ENCODE peak calls at places on chromosomes 13 and 19, in eight cellular contexts. A is breast epithelium; O is GM23338; H is hepatocyte; P is tibial nerve; C is CD8-positive, alpha-beta memory T cell; D is IMR-90; Q is CD4-positive, CD25-positive, alpha-beta regulatory T cell. Z is an unnamed sample. For H3K4me1, the result is how much of the 10 kb centered on the place peaks cover.

GRCh38 chr19:43667524-43668405 is 2.2 kb downstream of the PLAUR start:
- DNase-seq in H (no peak), Q (no peak), D (peak), P (no peak), O (peak), A (no peak), C (no peak), Z (peak)

GRCh38 chr13:107450931-107451330 is 764.4 kb downstream of the LIG4 start:
- DNase-seq in C (no peak), D (peak), O (no peak), H (no peak), A (no peak), Q (no peak), P (no peak), Z (peak)

GRCh38 chr13:109345433-109345941 is 440.9 kb downstream of the IRS2 start:
- DNase-seq in O (no peak), H (no peak), D (peak), C (no peak), Q (no peak), A (no peak), P (no peak), Z (no peak)

GRCh38 chr19:7748756-7749155 is 1.4 kb upstream of the CD209 start:
- DNase-seq in Q (no peak), O (peak), C (no peak), A (peak), H (no peak), D (peak), P (no peak), Z (no peak)

GRCh38 chr19:57075801-57076492 is 43.8 kb upstream of the USP29 start:
- DNase-seq in O (no peak), D (no peak), A (no peak), P (no peak), H (no peak), C (no peak), Q (no peak), Z (no peak)

GRCh38 chr13:109722068-109722467 is 64.3 kb downstream of the IRS2 start:
- DNase-seq in H (no peak), P (no peak), C (no peak), A (no peak), D (no peak), O (peak), Q (no peak), Z (no peak)

GRCh38 chr13:24168980-24169379 is 8.5 kb downstream of the SPATA13 start:
- DNase-seq in A (no peak), H (no peak), P (no peak), Q (no peak), C (no peak), D (no peak), O (no peak), Z (no peak)

GRCh38 chr13:110874508-110874960 is 40.3 kb downstream of the ANKRD10 start:
- DNase-seq in O (peak), Q (no peak), A (peak), D (peak), H (peak), P (peak), C (peak), Z (peak)

GRCh38 chr13:91426913-91427312 is 28.5 kb downstream of the GPC5 start:
- DNase-seq in A (no peak), O (no peak), Q (no peak), C (no peak), H (no peak), P (no peak), D (no peak), Z (no peak)

GRCh38 chr19:5934779-5935472 is 20.9 kb downstream of the CAPS start:
- DNase-seq in A (no peak), C (no peak), H (peak), Q (no peak), O (no peak), D (peak), P (no peak), Z (no peak)

GRCh38 chr13:111902726-111903125 is 164.2 kb upstream of the SOX1 start:
- DNase-seq in H (no peak), Q (no peak), O (no peak), P (no peak), A (no peak), C (no peak), D (no peak), Z (no peak)

GRCh38 chr19:1718382-1719315 is 34.7 kb upstream of the ONECUT3 start:
- DNase-seq in Q (no peak), C (no peak), H (no peak), P (no peak), O (peak), D (no peak), A (no peak), Z (no peak)

GRCh38 chr19:53102701-53103140 is 501 bp downstream of the ZNF160 start:
- DNase-seq in A (no peak), H (peak), C (peak), O (peak), D (peak), Q (peak), P (no peak), Z (peak)

GRCh38 chr13:49517461-49517860 is 21.7 kb downstream of the PHF11 start:
- DNase-seq in O (peak), P (no peak), D (no peak), C (no peak), Q (no peak), A (no peak), H (peak), Z (no peak)

GRCh38 chr13:76884571-76885202 is 1.5 kb downstream of the KCTD12 start:
- DNase-seq in C (no peak), P (no peak), H (peak), O (no peak), D (peak), Q (no peak), A (no peak), Z (no peak)

GRCh38 chr19:1066251-1066747 is 668 bp upstream of the ARHGAP45 start:
- DNase-seq in P (no peak), A (no peak), C (no peak), H (peak), D (no peak), O (peak), Q (no peak), Z (peak)

GRCh38 chr13:113926301-113926761 is 47.5 kb downstream of the C13orf46 start:
- DNase-seq in P (peak), A (peak), H (no peak), C (no peak), O (no peak), D (peak), Q (no peak), Z (no peak)

GRCh38 chr13:48403151-48403631 is 9.7 kb downstream of the LPAR6 start:
- DNase-seq in Q (peak), D (peak), C (no peak), A (no peak), H (no peak), O (no peak), P (no peak), Z (no peak)

GRCh38 chr19:17210296-17210695 is 4.9 kb upstream of the USE1 start:
- DNase-seq in C (no peak), D (peak), H (peak), O (no peak), Q (no peak), P (no peak), A (no peak), Z (no peak)

GRCh38 chr13:30619731-30620130 is 2.0 kb downstream of the USPL1 start:
- DNase-seq in H (no peak), P (no peak), C (no peak), A (no peak), Q (no peak), O (no peak), D (no peak), Z (no peak)

GRCh38 chr13:30616927-30617314 is 799 bp upstream of the USPL1 start:
- DNase-seq in D (peak), C (peak), H (peak), P (peak), A (peak), Q (peak), O (peak), Z (no peak)

GRCh38 chr13:30617315-30618185 is at the start of gene USPL1:
- DNase-seq in Q (peak), D (peak), A (peak), P (peak), O (peak), H (peak), C (peak), Z (peak)

GRCh38 chr13:30618186-30618937 is 642 bp downstream of the USPL1 start:
- DNase-seq in H (peak), A (no peak), O (no peak), P (no peak), D (no peak), C (no peak), Q (no peak), Z (peak)

GRCh38 chr13:30618938-30619289 is 1.2 kb downstream of the USPL1 start:
- DNase-seq in C (no peak), A (no peak), D (no peak), O (no peak), H (no peak), P (no peak), Q (no peak), Z (no peak)
- H3K4me3 ChIP-seq in C (peak), A (peak), D (peak), O (peak), H (peak), P (peak), Q (peak), Z (peak)

GRCh38 chr19:4519521-4520277 is 1.4 kb upstream of the PLIN4 start:
- DNase-seq in H (no peak), Q (no peak), D (no peak), O (no peak), P (no peak), A (no peak), C (no peak), Z (no peak)
- H3K4me1 ChIP-seq in H (under half), Q (under half), D (under half), O (under half), P (under half), A (under half), C (under half), Z (under half)

GRCh38 chr13:50914848-50915247 is 5.3 kb downstream of the RNASEH2B start:
- DNase-seq in P (no peak), H (no peak), C (no peak), O (no peak), A (no peak), Q (peak), D (peak), Z (no peak)
- H3K27ac ChIP-seq in P (peak), H (no peak), C (no peak), O (no peak), A (peak), Q (peak), D (no peak), Z (peak)

DNA sequence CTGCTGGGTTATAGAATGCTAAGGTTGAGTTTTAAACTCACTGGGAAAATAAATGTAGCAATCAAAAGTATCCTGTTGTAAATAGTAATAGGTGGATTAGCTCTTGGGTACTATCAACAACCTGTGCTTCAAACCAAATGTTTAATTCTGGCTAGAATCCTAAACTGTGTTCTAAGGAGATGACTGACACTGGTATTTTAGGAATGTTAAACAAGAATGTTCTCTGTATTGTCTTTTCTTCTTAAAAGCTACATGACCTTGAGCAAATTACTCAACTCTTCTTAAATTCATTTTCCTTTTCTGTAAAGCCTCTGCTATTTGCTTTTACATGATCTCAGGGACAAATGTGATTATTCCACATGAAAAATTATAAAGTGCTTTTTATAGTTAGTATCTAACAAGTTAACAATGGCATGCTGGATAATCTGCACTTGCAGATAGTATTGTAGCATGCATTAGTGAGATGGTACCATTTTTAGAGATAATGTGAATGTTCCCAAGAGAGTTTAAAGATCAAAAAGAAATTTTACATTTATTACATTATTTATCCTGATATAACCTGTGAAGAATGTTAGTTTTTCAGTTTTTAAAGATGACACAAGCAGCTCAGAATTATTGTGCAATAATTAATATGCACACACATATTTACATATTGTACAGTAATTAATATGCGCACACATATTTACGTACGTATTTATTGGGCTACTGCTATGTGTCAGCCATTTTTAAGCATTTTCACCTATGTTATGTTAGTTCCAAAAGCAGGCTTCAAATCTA is 13.6 kb upstream of the EPSTI1 start:
- DNase-seq in O (peak), P (no peak), H (no peak), A (no peak), D (peak), C (no peak), Q (no peak), Z (no peak)
- H3K4me3 ChIP-seq in O (no peak), P (no peak), H (no peak), A (no peak), D (no peak), C (no peak), Q (no peak), Z (no peak)

GRCh38 chr19:18501351-18501750 is 20.5 kb downstream of the ELL start:
- DNase-seq in A (no peak), P (no peak), H (no peak), C (no peak), D (no peak), O (no peak), Q (no peak), Z (no peak)
- H3K4me1 ChIP-seq in A (under half), P (half or more), H (under half), C (half or more), D (under half), O (under half), Q (half or more), Z (half or more)

GRCh38 chr19:10187315-10187714 is 7.4 kb downstream of the DNMT1 start:
- DNase-seq in A (no peak), D (no peak), C (no peak), O (no peak), P (no peak), H (no peak), Q (no peak), Z (no peak)

GRCh38 chr19:10183926-10184325 is 10.8 kb downstream of the DNMT1 start:
- DNase-seq in A (no peak), C (no peak), H (no peak), P (no peak), D (no peak), Q (no peak), O (no peak), Z (peak)

GRCh38 chr19:10180459-10180858 is 14.3 kb downstream of the DNMT1 start:
- DNase-seq in O (no peak), Q (no peak), A (no peak), H (no peak), P (no peak), C (no peak), D (no peak), Z (no peak)

GRCh38 chr19:10184636-10185035 is 10.1 kb downstream of the DNMT1 start:
- DNase-seq in P (no peak), D (no peak), A (peak), O (no peak), C (no peak), H (no peak), Q (no peak), Z (no peak)

GRCh38 chr19:10182847-10183246 is 11.9 kb downstream of the DNMT1 start:
- DNase-seq in H (no peak), P (no peak), C (no peak), A (no peak), D (no peak), Q (no peak), O (no peak), Z (no peak)
- H3K27ac ChIP-seq in H (no peak), P (no peak), C (no peak), A (no peak), D (peak), Q (no peak), O (no peak), Z (no peak)

Z was measured in left lung.